ENCODE peak calls at places on chromosome 22, in six cellular contexts. D is non-pigmented ciliary epithelial cell, I is NCI-H446 treated with DMSO at 0.1 percent for 48 hours, A is NCI-H1105 treated with DMSO at 0.1 percent for 48 hours, H is left colon, V is NCI-H524 treated with DMSO at 0.1 percent for 48 hours. O is an unnamed sample.

GRCh38 chr22:41469218-41469851 is 418 bp downstream of the ACO2 start:
- DNase-seq in D (no peak), I (no peak), A (no peak), H (peak), V (no peak), O (peak)

GRCh38 chr22:20793386-20794131 is 19.6 kb downstream of the SERPIND1 start:
- DNase-seq in D (no peak), I (no peak), A (no peak), H (no peak), V (no peak), O (no peak)

GRCh38 chr22:37309221-37310074 is 27.1 kb downstream of the CYTH4 start:
- DNase-seq in D (no peak), I (no peak), A (no peak), H (no peak), V (no peak), O (no peak)

GRCh38 chr22:22460635-22461034 is 47.9 kb downstream of the ZNF280B start:
- DNase-seq in D (no peak), I (no peak), A (no peak), H (no peak), V (no peak), O (peak)

GRCh38 chr22:27720860-27721259 is 80.7 kb downstream of the MN1 start:
- DNase-seq in D (no peak), I (peak), A (no peak), H (no peak), V (no peak), O (no peak)

GRCh38 chr22:49853981-49854791 is 542 bp downstream of the ZBED4 start:
- DNase-seq in D (no peak), I (no peak), A (no peak), H (no peak), V (no peak), O (peak)

GRCh38 chr22:24338701-24339451 is 68.2 kb downstream of the SPECC1L start:
- DNase-seq in D (no peak), I (no peak), A (no peak), H (no peak), V (no peak), O (no peak)

GRCh38 chr22:50114221-50114981 is 24.6 kb downstream of the MOV10L1 start:
- DNase-seq in D (peak), I (no peak), A (peak), H (no peak), V (no peak), O (peak)

GRCh38 chr22:31449521-31449920 is 40.1 kb downstream of the EIF4ENIF1 start:
- DNase-seq in D (no peak), I (no peak), A (no peak), H (no peak), V (no peak), O (no peak)

GRCh38 chr22:17601031-17601430 is 27.5 kb downstream of the ATP6V1E1 start:
- DNase-seq in D (no peak), I (no peak), A (no peak), H (no peak), V (no peak), O (no peak)

GRCh38 chr22:44668190-44668885 is 33.7 kb upstream of the PRR5 start:
- DNase-seq in D (no peak), I (no peak), A (no peak), H (no peak), V (no peak), O (peak)

GRCh38 chr22:24768537-24769374 is 5.8 kb downstream of the PIWIL3 start:
- DNase-seq in D (peak), I (peak), A (no peak), H (peak), V (peak), O (peak)

GRCh38 chr22:25153961-25154685 is 45.5 kb upstream of the CRYBB3 start:
- DNase-seq in D (no peak), I (no peak), A (no peak), H (peak), V (no peak), O (no peak)

GRCh38 chr22:33747576-33748180 is 172.6 kb downstream of the LARGE1 start:
- DNase-seq in D (no peak), I (no peak), A (peak), H (peak), V (peak), O (no peak)

GRCh38 chr22:49281467-49282340 is 546.0 kb downstream of the BRD1 start:
- DNase-seq in D (no peak), I (no peak), A (no peak), H (no peak), V (no peak), O (no peak)

GRCh38 chr22:50148991-50149721 is 21.4 kb upstream of the PANX2 start:
- DNase-seq in D (no peak), I (peak), A (peak), H (peak), V (no peak), O (peak)

GRCh38 chr22:45542001-45542520 is 39.4 kb downstream of the FBLN1 start:
- DNase-seq in D (no peak), I (no peak), A (no peak), H (no peak), V (no peak), O (no peak)

GRCh38 chr22:36294801-36295200 is 41.9 kb downstream of the APOL1 start:
- DNase-seq in D (no peak), I (no peak), A (no peak), H (no peak), V (no peak), O (no peak)

GRCh38 chr22:39110631-39111561 is 13.9 kb downstream of the APOBEC3H start:
- DNase-seq in D (no peak), I (no peak), A (peak), H (no peak), V (no peak), O (peak)

GRCh38 chr22:31567702-31568101 is 71.4 kb downstream of the SFI1 start:
- DNase-seq in D (no peak), I (no peak), A (no peak), H (no peak), V (no peak), O (no peak)

GRCh38 chr22:49773531-49773930 is 54.1 kb downstream of the BRD1 start:
- DNase-seq in D (no peak), I (no peak), A (no peak), H (no peak), V (no peak), O (no peak)

GRCh38 chr22:19610518-19611253 is 86.5 kb upstream of the CLDN5 start:
- DNase-seq in D (no peak), I (no peak), A (no peak), H (no peak), V (no peak), O (no peak)

GRCh38 chr22:50526849-50527801 is 1.7 kb upstream of the SCO2 start:
- DNase-seq in D (no peak), I (no peak), A (no peak), H (peak), V (no peak), O (no peak)

GRCh38 chr22:29112680-29113079 is 39.8 kb downstream of the KREMEN1 start:
- DNase-seq in D (no peak), I (no peak), A (no peak), H (no peak), V (no peak), O (no peak)

GRCh38 chr22:48923909-48924475 is 903.7 kb downstream of the BRD1 start:
- DNase-seq in D (no peak), I (no peak), A (no peak), H (no peak), V (no peak), O (no peak)

O was measured in NCI-H69.